ENCODE peak calls at places on chromosome 11, in six cellular contexts. K is AG08395, T is epithelial cell of esophagus, I is KBM-7, Z is activated T-helper 1 cell treated with Interleukin-2 at 50 U/mL for 16 hours, V is HuH-7. C is an unnamed sample.

GRCh38 chr11:23353611-23354010 is 493.3 kb upstream of the CCDC179 start:
- DNase-seq in K (no peak), T (no peak), I (no peak), Z (no peak), V (no peak), C (no peak)

GRCh38 chr11:70432065-70432464 is 33.7 kb downstream of the CTTN start:
- DNase-seq in K (no peak), T (no peak), I (no peak), Z (no peak), V (no peak), C (no peak)

GRCh38 chr11:57314221-57314973 is 10.4 kb downstream of the TNKS1BP1 start:
- DNase-seq in K (no peak), T (no peak), I (no peak), Z (no peak), V (no peak), C (no peak)

GRCh38 chr11:60357771-60358170 is 20.6 kb upstream of the MS4A7 start:
- DNase-seq in K (no peak), T (no peak), I (peak; percentile 38), Z (no peak), V (no peak), C (no peak)

GRCh38 chr11:113778111-113778910 is 1.3 kb upstream of the CLDN25 start:
- DNase-seq in K (peak; percentile 57), T (peak; percentile 92), I (no peak), Z (no peak), V (no peak), C (peak; percentile 89)

GRCh38 chr11:64571410-64572091 is 19.5 kb upstream of the SLC22A12 start:
- DNase-seq in K (peak; percentile 31), T (peak; percentile 96), I (no peak), Z (no peak), V (no peak), C (peak; percentile 93)

GRCh38 chr11:44235765-44236201 is 74.2 kb downstream of the ALX4 start:
- DNase-seq in K (no peak), T (no peak), I (no peak), Z (no peak), V (no peak), C (no peak)

GRCh38 chr11:419248-420005 is 4.6 kb upstream of the SIGIRR start:
- DNase-seq in K (no peak), T (no peak), I (no peak), Z (no peak), V (no peak), C (no peak)

GRCh38 chr11:7060828-7061227 is 28.0 kb upstream of the RBMXL2 start:
- DNase-seq in K (peak; percentile 32), T (no peak), I (no peak), Z (no peak), V (no peak), C (peak; percentile 17)

GRCh38 chr11:64684357-64684756 is 38.6 kb downstream of the NRXN2 start:
- DNase-seq in K (no peak), T (peak; percentile 97), I (no peak), Z (no peak), V (no peak), C (peak; percentile 95)

GRCh38 chr11:134841972-134842371 is 429.9 kb upstream of the B3GAT1 start:
- DNase-seq in K (no peak), T (no peak), I (no peak), Z (no peak), V (no peak), C (no peak)

GRCh38 chr11:130188585-130189347 is 29.2 kb downstream of the ST14 start:
- DNase-seq in K (no peak), T (no peak), I (no peak), Z (no peak), V (no peak), C (no peak)

GRCh38 chr11:44611088-44611487 is 45.6 kb downstream of the CD82 start:
- DNase-seq in K (peak; percentile 37), T (no peak), I (no peak), Z (no peak), V (no peak), C (no peak)

GRCh38 chr11:3091846-3092602 is 34.8 kb upstream of the CARS1 start:
- DNase-seq in K (peak; percentile 78), T (peak; percentile 86), I (peak; percentile 82), Z (peak; percentile 60), V (peak; percentile 96), C (peak; percentile 73)

GRCh38 chr11:44219830-44220778 is 89.8 kb downstream of the ALX4 start:
- DNase-seq in K (no peak), T (peak; percentile 19), I (no peak), Z (no peak), V (no peak), C (peak; percentile 44)

GRCh38 chr11:29018631-29019030 is 910.4 kb downstream of the METTL15 start:
- DNase-seq in K (peak; percentile 67), T (peak; percentile 85), I (no peak), Z (no peak), V (no peak), C (peak; percentile 83)

GRCh38 chr11:129888451-129888850 is 6.9 kb downstream of the NFRKB start:
- DNase-seq in K (no peak), T (no peak), I (no peak), Z (no peak), V (no peak), C (no peak)

GRCh38 chr11:1458340-1459218 is 28.0 kb downstream of the MOB2 start:
- DNase-seq in K (no peak), T (peak; percentile 28), I (peak; percentile 15), Z (no peak), V (no peak), C (no peak)

GRCh38 chr11:68946416-68947090 is 34.2 kb downstream of the MRGPRD start:
- DNase-seq in K (peak; percentile 97), T (peak; percentile 44), I (no peak), Z (no peak), V (no peak), C (peak; percentile 68)

GRCh38 chr11:63818609-63819008 is 5.4 kb downstream of the SPINDOC start:
- DNase-seq in K (no peak), T (no peak), I (no peak), Z (no peak), V (no peak), C (no peak)

GRCh38 chr11:134488913-134489312 is 76.9 kb upstream of the B3GAT1 start:
- DNase-seq in K (no peak), T (no peak), I (no peak), Z (no peak), V (no peak), C (no peak)

GRCh38 chr11:65471410-65471762 is 27.5 kb upstream of the MALAT1 start:
- DNase-seq in K (peak; percentile 64), T (peak; percentile 61), I (peak; percentile 79), Z (no peak), V (peak; percentile 52), C (no peak)

GRCh38 chr11:94796863-94797262 is 28.7 kb downstream of the AMOTL1 start:
- DNase-seq in K (no peak), T (no peak), I (no peak), Z (no peak), V (no peak), C (no peak)

GRCh38 chr11:119115484-119116234 is 5.7 kb upstream of the HINFP start:
- DNase-seq in K (no peak), T (no peak), I (no peak), Z (no peak), V (no peak), C (no peak)

GRCh38 chr11:1404461-1405185 is 14.9 kb downstream of the BRSK2 start:
- DNase-seq in K (no peak), T (no peak), I (no peak), Z (no peak), V (no peak), C (no peak)

GRCh38 chr11:95149659-95150294 is 60.1 kb downstream of the ENDOD1 start:
- DNase-seq in K (no peak), T (peak; percentile 32), I (no peak), Z (no peak), V (peak; percentile 56), C (peak; percentile 97)

GRCh38 chr11:67406969-67407699 is 3.3 kb downstream of the TBC1D10C start:
- DNase-seq in K (no peak), T (no peak), I (no peak), Z (no peak), V (peak; percentile 94), C (no peak)

GRCh38 chr11:35318977-35319925 is 100.1 kb downstream of the SLC1A2 start:
- DNase-seq in K (no peak), T (no peak), I (no peak), Z (no peak), V (no peak), C (no peak)

GRCh38 chr11:74182635-74183034 is 11.5 kb downstream of the PPME1 start:
- DNase-seq in K (no peak), T (peak; percentile 75), I (no peak), Z (no peak), V (no peak), C (peak; percentile 45)

GRCh38 chr11:3840289-3840869 is 380 bp downstream of the RHOG start:
- DNase-seq in K (no peak), T (no peak), I (peak; percentile 58), Z (no peak), V (no peak), C (no peak)

GRCh38 chr11:15687342-15687741 is 572.6 kb downstream of the INSC start:
- DNase-seq in K (no peak), T (no peak), I (no peak), Z (no peak), V (no peak), C (peak; percentile 33)

GRCh38 chr11:28836285-28837081 is 728.3 kb downstream of the METTL15 start:
- DNase-seq in K (peak; percentile 75), T (peak; percentile 82), I (no peak), Z (no peak), V (no peak), C (peak; percentile 88)

GRCh38 chr11:11552688-11553087 is 69.1 kb downstream of the GALNT18 start:
- DNase-seq in K (no peak), T (peak; percentile 43), I (no peak), Z (no peak), V (no peak), C (no peak)

GRCh38 chr11:103959279-103959930 is 77.0 kb upstream of the DDI1 start:
- DNase-seq in K (peak; percentile 24), T (no peak), I (peak; percentile 8), Z (no peak), V (no peak), C (no peak)

GRCh38 chr11:7252683-7253213 is 1.0 kb downstream of the SYT9 start:
- DNase-seq in K (no peak), T (no peak), I (no peak), Z (no peak), V (no peak), C (no peak)

GRCh38 chr11:114889464-114890065 is 211.2 kb downstream of the NXPE2 start:
- DNase-seq in K (no peak), T (no peak), I (no peak), Z (no peak), V (no peak), C (no peak)

GRCh38 chr11:64107300-64107699 is 58.6 kb downstream of the MACROD1 start:
- DNase-seq in K (no peak), T (no peak), I (no peak), Z (no peak), V (no peak), C (no peak)

C was measured in mammary epithelial cell.